ENCODE peak calls at places on chromosomes 13 and 19, in four cellular contexts. H, J, N and M are unnamed samples.

GRCh38 chr13:30247406-30247805 is 59.9 kb downstream of the KATNAL1 start:
- DNase-seq in H (no peak), J (no peak), N (no peak), M (no peak)

GRCh38 chr19:29603308-29603707 is 2.8 kb upstream of the POP4 start:
- DNase-seq in H (no peak), J (no peak), N (no peak), M (no peak)

GRCh38 chr13:74129500-74130144 is 4.6 kb downstream of the KLF12 start:
- DNase-seq in H (no peak), J (peak), N (no peak), M (no peak)

GRCh38 chr13:46516624-46517318 is 36.2 kb upstream of the LRCH1 start:
- DNase-seq in H (no peak), J (no peak), N (no peak), M (no peak)

GRCh38 chr13:73194310-73194709 is 135.5 kb downstream of the KLF5 start:
- DNase-seq in H (peak), J (no peak), N (no peak), M (peak)

GRCh38 chr19:42850981-42851717 is 28.4 kb downstream of the PSG1 start:
- DNase-seq in H (no peak), J (no peak), N (no peak), M (peak)

GRCh38 chr13:79779761-79780160 is 298.8 kb downstream of the NDFIP2 start:
- DNase-seq in H (no peak), J (no peak), N (no peak), M (peak)

GRCh38 chr13:88000239-88000638 is 329.1 kb downstream of the SLITRK5 start:
- DNase-seq in H (no peak), J (no peak), N (no peak), M (no peak)

GRCh38 chr19:40553885-40554857 is 22.5 kb upstream of the SHKBP1 start:
- DNase-seq in H (no peak), J (no peak), N (no peak), M (no peak)

GRCh38 chr19:47765522-47766358 is 12.8 kb upstream of the SELENOW start:
- DNase-seq in H (peak), J (peak), N (no peak), M (peak)

GRCh38 chr13:30551194-30551593 is 66.5 kb upstream of the USPL1 start:
- DNase-seq in H (peak), J (no peak), N (no peak), M (peak)

GRCh38 chr19:30649934-30650614 is 277.9 kb downstream of the ZNF536 start:
- DNase-seq in H (peak), J (peak), N (peak), M (peak)

GRCh38 chr13:57631607-57632275 is at the start of gene PCDH17:
- DNase-seq in H (peak), J (no peak), N (no peak), M (no peak)

GRCh38 chr13:57627663-57628062 is 3.9 kb upstream of the PCDH17 start:
- DNase-seq in H (peak), J (peak), N (no peak), M (no peak)

GRCh38 chr13:57630661-57631606 is 610 bp upstream of the PCDH17 start:
- DNase-seq in H (peak), J (no peak), N (no peak), M (no peak)

GRCh38 chr13:57629391-57629804 is 2.1 kb upstream of the PCDH17 start:
- DNase-seq in H (peak), J (no peak), N (no peak), M (no peak)

DNA sequence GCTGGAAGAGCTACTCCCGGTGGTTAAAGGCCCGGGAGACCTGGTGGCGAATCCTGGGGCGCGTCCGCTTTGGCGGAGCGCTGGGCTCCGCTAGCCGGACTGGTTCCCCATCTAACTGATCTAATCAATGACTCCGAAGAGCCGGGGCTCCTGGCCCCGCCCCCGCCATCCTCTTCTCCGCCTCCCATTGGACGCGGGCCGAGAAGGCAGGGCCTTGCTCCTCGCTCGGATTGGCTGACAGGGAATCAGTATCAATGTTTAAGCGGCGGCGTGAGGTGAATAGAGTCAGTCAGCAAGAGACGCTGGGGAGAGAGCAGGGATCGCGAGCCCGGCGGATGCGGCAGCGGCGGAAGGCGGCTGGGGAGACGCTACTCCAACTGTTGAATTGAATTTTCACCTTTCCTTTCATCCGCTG is 1.7 kb upstream of the PCDH17 start:
- DNase-seq in H (peak), J (peak), N (no peak), M (no peak)
- TF ChIP-seq NFIC in H (no peak), J (no peak), N (no peak), M (no peak)

DNA sequence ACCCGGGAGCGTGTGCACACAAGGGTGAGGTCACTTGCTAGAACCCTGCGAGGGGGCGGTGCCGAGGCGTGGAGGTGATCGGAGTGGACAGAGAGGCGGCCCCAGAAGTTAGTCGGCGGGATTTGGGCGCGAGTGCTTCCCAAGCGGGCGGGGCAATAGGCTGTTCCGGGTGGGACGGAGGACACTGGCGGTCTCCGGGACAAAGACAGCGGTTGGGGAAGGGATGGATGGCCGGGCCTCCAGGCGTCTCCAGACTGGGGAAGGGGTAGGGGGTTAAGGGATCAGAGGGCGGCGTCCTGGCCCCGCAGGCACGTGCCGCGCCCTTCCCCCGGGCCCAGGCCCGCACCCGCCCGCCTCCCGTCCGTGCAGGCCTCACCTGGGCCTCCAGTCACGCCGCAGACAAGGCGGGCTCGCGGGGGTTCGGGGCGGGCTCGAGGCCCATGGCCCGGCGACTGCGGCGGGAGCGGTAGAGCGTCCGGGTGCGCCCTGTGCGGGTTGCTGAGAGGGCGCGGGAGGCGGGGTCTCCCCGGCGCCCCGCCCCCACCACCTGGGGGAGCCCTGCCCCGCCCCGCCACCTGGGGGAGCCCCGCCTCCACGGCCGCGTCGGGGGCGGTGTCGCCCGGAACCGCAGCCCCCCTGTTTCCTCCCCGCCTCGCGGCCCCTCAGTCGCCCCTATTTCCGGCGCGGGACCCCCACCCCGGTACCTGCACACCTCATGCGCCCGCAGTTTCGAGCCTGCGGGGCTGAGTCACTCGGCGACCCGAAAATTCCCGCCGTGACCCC is at the start of gene LPAR2:
- DNase-seq in H (peak), J (no peak), N (no peak), M (no peak)
- TF ChIP-seq NFIC in H (no peak), J (no peak), N (no peak), M (no peak)

DNA sequence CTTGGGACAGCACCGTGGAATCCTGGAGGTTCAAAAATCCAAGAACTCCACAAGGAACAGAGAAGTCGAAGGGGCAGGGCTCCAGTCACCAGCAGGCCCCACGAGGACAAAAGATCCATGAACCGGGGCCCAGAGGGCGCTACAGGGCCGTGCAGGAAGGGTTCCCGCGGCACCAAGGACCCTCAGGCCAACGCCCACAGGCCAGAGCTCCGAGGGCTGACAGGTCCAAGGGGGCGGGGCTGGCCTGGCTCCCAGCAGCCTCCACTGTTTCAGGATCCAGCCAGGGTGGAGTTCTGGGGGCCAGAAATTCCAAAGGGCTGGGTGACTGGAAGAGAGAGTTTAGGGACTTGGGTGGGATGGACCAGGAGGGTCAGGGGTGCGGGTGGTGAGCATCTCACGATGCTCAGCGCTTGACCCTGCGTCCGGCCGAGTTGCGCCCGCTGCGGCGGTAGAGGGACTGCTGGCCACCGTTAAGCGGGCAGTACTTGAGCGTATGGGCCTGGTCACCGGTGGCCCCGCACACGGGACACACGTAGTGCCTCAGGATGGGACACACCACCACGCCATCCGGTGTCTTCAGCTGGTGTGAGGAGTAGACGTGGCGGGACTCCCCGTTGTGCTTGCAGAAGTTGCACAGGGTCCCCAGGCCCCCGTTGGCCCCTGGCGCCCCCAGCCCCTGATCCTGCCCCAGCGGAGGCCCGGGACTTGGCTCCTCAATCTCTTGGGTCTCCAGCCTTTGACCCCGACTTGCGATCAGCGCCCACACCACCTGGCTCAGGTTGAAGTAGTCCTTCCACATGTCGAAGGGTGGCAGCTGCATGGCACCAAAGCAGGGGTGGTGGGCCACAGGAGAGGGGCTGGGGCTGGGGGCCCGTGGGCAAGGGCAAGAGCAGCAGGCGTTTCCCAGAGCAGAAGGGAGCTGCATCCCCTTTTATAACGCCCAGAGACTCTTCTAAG is at the start of gene NANOS2:
- DNase-seq in H (no peak), J (peak), N (no peak), M (peak)
- TF ChIP-seq NFIC in H (no peak), J (no peak), N (no peak), M (no peak)

GRCh38 chr19:3491396-3492119 is 8.3 kb upstream of the SMIM44 start:
- DNase-seq in H (peak), J (peak), N (no peak), M (no peak)
- TF ChIP-seq NFIC in H (no peak), J (no peak), N (no peak), M (no peak)

DNA sequence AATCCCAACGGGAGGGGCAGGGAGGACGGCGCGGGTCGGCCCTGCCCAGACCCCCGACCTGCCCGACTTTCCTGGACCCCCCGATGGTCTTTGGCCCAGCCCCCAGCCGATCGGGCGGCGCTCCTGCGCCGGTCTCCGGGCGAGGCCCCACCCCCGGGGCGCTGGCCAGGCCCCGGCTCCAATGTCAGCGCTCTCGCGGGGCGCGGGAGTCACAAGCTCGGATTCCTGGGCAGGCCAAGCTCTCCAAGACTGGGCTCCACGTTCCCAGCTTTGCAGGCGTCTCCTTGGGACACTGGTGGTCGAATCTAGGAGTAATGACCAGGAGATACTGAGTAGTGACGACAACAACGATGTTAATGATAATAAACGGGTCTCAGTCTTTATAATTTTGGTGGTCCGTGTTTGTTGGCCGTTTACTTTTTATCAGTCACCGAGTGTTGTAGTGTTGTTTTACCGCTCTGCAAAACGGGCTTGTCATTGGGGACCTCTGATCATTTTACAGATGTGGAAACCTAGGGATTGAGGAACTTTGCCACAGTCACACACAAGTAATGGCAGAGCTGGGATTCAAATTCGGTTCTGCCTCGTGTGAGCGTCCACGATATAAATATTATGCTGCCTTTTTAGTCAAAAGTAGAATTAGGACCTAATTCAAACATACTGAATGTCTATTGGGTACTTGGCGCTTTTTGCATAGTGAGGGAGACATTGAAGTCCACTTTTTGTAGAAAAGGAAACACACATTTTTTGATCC is 607 bp downstream of the RAD23A start:
- DNase-seq in H (peak), J (peak), N (no peak), M (peak)
- TF ChIP-seq NFIC in H (no peak), J (no peak), N (no peak), M (peak)

DNA sequence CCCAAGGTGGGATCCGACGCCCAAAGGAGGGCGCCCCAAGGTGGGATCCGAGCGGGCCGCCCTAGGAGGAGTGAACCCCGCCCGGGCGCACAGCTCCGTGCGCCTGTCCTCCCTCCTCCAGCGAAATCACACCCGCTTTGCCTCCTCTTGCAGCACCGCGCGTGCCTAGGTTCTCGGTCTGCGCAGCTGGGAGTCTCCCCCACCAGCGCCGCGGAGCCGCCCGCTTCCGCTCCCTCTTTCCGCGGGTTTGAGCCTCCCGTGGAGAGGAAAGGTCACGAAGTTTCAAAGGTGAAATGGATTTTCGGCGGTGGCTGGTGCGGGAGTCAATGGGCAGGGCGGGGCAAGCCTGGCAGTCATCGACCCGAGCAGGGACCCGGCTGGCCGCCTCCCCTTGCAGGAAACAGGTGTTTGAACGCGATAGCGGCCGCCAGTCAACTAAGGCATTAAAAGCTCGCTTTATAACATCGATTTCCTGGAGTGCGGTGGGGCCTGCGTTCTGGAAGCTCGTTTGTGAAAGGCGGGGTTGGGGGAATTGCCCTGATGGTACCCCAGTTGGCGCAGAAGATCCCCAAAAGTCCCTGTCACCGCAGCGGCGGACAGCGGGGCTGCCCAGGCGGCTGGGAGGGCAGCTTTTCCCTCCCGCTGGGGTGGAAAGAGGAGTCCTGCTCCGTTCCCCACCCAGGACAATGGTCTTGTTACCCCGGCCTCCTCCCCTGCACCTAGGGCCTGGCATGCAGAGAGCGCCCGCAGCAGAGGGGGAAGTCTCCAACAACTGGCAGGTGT is 9.0 kb upstream of the SOX1 start:
- DNase-seq in H (no peak), J (peak), N (no peak), M (no peak)
- TF ChIP-seq NFIC in H (no peak), J (no peak), N (no peak), M (no peak)

GRCh38 chr19:4581381-4582111 is 22.1 kb upstream of the SEMA6B start:
- DNase-seq in H (peak), J (peak), N (no peak), M (no peak)
- TF ChIP-seq NFIC in H (no peak), J (no peak), N (no peak), M (no peak)

GRCh38 chr19:1293782-1294621 is 8.3 kb downstream of the EFNA2 start:
- DNase-seq in H (no peak), J (no peak), N (no peak), M (no peak)

GRCh38 chr19:1292419-1293151 is 6.9 kb downstream of the EFNA2 start:
- DNase-seq in H (no peak), J (no peak), N (no peak), M (no peak)

GRCh38 chr19:1290699-1291651 is 5.3 kb downstream of the EFNA2 start:
- DNase-seq in H (no peak), J (no peak), N (no peak), M (peak)

GRCh38 chr19:1290245-1290698 is 4.6 kb downstream of the EFNA2 start:
- DNase-seq in H (no peak), J (no peak), N (no peak), M (no peak)

DNA sequence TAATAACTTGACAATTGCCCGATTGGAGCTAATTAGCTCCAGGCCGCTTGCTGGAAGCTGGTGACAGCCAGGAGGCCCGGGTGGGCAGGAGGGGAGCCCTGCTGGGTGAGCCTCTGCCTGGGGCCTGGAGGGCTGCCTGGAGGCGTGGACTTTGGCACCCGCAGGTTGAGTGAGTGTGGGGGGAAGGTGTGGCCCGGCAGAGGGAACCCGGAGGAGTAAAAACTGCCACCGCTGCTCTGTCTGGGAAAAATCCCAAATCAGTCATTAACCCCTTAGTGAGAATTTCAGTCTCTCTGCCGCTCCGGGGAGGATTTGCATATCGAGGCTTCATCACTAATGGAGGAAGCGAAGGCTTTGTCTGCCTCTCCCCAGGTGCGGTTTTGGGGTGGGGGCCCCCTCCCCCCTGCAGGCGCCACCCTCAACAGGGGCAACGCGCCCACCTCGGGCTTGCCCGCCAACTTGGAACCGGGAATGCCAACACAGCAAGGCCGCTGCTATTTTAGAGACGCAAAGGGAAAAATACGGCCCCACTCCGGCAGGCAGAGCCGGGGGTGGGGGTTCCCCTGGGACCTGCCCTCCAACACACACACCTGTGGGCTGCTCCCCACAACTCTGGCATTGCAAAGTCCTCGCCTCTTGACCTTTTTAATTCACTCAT is 6.2 kb downstream of the EFNA2 start:
- DNase-seq in H (no peak), J (no peak), N (no peak), M (no peak)
- TF ChIP-seq NFIC in H (no peak), J (no peak), N (no peak), M (no peak)